ENCODE peak calls at places on chromosomes 2 and 18, in eight cellular contexts. K is cardiac fibroblast; Q is transverse colon; R is RWPE1; S is substantia nigra; G is IMR-90; O is T-helper 1 cell; L is activated CD8-positive, alpha-beta memory T cell treated with anti-CD3 and anti-CD28 coated beads for 1 hour. U is an unnamed sample.

GRCh38 chr2:61288070-61288841 is 126.3 kb downstream of the C2orf74 start:
- DNase-seq in K (no peak), Q (no peak), R (no peak), S (no peak), G (peak; percentile 31), O (no peak), L (no peak), U (no peak)

GRCh38 chr2:240840435-240841060 is 20.5 kb upstream of the KIF1A start:
- DNase-seq in K (peak; percentile 79), Q (peak; percentile 41), R (peak; percentile 57), S (peak; percentile 56), G (peak; percentile 70), O (no peak), L (no peak), U (peak; percentile 48)

GRCh38 chr18:39600894-39601293 is 2035.3 kb upstream of the CELF4 start:
- DNase-seq in K (peak; percentile 56), Q (no peak), R (no peak), S (no peak), G (no peak), O (no peak), L (no peak), U (no peak)

GRCh38 chr2:225004531-225004930 is 37.7 kb downstream of the DOCK10 start:
- DNase-seq in K (peak; percentile 29), Q (no peak), R (peak; percentile 39), S (no peak), G (peak; percentile 71), O (no peak), L (no peak), U (peak; percentile 23)

GRCh38 chr2:23241611-23242245 is 143.3 kb upstream of the KLHL29 start:
- DNase-seq in K (no peak), Q (no peak), R (no peak), S (no peak), G (no peak), O (no peak), L (no peak), U (peak; percentile 82)

GRCh38 chr2:230901006-230901405 is 24.0 kb downstream of the GPR55 start:
- DNase-seq in K (no peak), Q (peak; percentile 1), R (no peak), S (no peak), G (no peak), O (no peak), L (no peak), U (no peak)

GRCh38 chr18:68017385-68017784 is 500.9 kb upstream of the DSEL start:
- DNase-seq in K (no peak), Q (no peak), R (no peak), S (no peak), G (no peak), O (no peak), L (no peak), U (peak; percentile 22)

GRCh38 chr2:206423147-206423546 is 20.2 kb upstream of the ADAM23 start:
- DNase-seq in K (peak; percentile 47), Q (no peak), R (peak; percentile 44), S (no peak), G (no peak), O (no peak), L (no peak), U (peak; percentile 19)

GRCh38 chr2:205868773-205869333 is 186.6 kb downstream of the NRP2 start:
- DNase-seq in K (peak; percentile 33), Q (no peak), R (no peak), S (no peak), G (peak; percentile 61), O (no peak), L (no peak), U (no peak)

GRCh38 chr2:177724398-177725287 is 332.1 kb downstream of the AGPS start:
- DNase-seq in K (peak; percentile 63), Q (peak; percentile 55), R (peak; percentile 64), S (peak; percentile 2), G (peak; percentile 42), O (no peak), L (peak; percentile 2), U (peak; percentile 74)

GRCh38 chr2:236354973-236355595 is 90.9 kb upstream of the ASB18 start:
- DNase-seq in K (no peak), Q (no peak), R (no peak), S (no peak), G (no peak), O (no peak), L (no peak), U (no peak)

GRCh38 chr18:11570770-11571169 is 38.6 kb upstream of the SLC35G4 start:
- DNase-seq in K (peak; percentile 14), Q (no peak), R (no peak), S (no peak), G (peak; percentile 24), O (no peak), L (no peak), U (peak; percentile 14)

GRCh38 chr18:78069784-78070664 is 820.4 kb downstream of the GALR1 start:
- DNase-seq in K (no peak), Q (peak; percentile 11), R (no peak), S (peak; percentile 36), G (no peak), O (no peak), L (no peak), U (peak; percentile 70)